ENCODE peak calls at places on chromosomes 11 and 22, in eight cellular contexts. G is stimulated activated CD8-positive, alpha-beta memory T cell treated with anti-CD3 and anti-CD28 coated beads, Interleukin-2, amount 100 ng/mL, for 1 hour; Y is mucosa of descending colon; B is DND-41; D is fibroblast of lung; T is bronchial epithelial cell; H is iris pigment epithelial cell; O is SK-N-MC. C is an unnamed sample.

GRCh38 chr22:37752189-37753061 is 55.3 kb upstream of the GCAT start:
- DNase-seq in G (no peak), Y (peak; percentile 90), B (no peak), D (peak; percentile 97), T (peak; percentile 91), H (peak; percentile 90), O (no peak), C (no peak)

GRCh38 chr22:41822289-41823057 is 10.4 kb upstream of the SREBF2 start:
- DNase-seq in G (no peak), Y (no peak), B (peak; percentile 29), D (peak; percentile 69), T (peak; percentile 87), H (peak; percentile 81), O (no peak), C (no peak)

GRCh38 chr22:35567794-35568193 is 27.2 kb downstream of the RASD2 start:
- DNase-seq in G (no peak), Y (no peak), B (no peak), D (no peak), T (no peak), H (no peak), O (no peak), C (no peak)

GRCh38 chr11:108654994-108655631 is 9.8 kb upstream of the DDX10 start:
- DNase-seq in G (no peak), Y (no peak), B (peak; percentile 39), D (peak; percentile 72), T (peak; percentile 49), H (peak; percentile 65), O (no peak), C (no peak)

GRCh38 chr22:28923826-28924732 is 40.7 kb downstream of the ZNRF3 start:
- DNase-seq in G (no peak), Y (peak; percentile 63), B (no peak), D (no peak), T (no peak), H (no peak), O (no peak), C (no peak)

GRCh38 chr11:124753624-124754023 is 1.6 kb upstream of the VSIG2 start:
- DNase-seq in G (no peak), Y (peak; percentile 48), B (no peak), D (no peak), T (no peak), H (no peak), O (no peak), C (no peak)

GRCh38 chr11:19101803-19102520 is 15.0 kb upstream of the ZDHHC13 start:
- DNase-seq in G (no peak), Y (no peak), B (no peak), D (no peak), T (peak; percentile 84), H (no peak), O (no peak), C (peak; percentile 18)

GRCh38 chr11:70226967-70227366 is 23.9 kb downstream of the FADD start:
- DNase-seq in G (no peak), Y (no peak), B (no peak), D (no peak), T (no peak), H (no peak), O (no peak), C (no peak)

GRCh38 chr11:79438631-79439429 is 2.0 kb downstream of the TENM4 start:
- DNase-seq in G (no peak), Y (no peak), B (no peak), D (peak; percentile 46), T (no peak), H (peak; percentile 54), O (no peak), C (no peak)

GRCh38 chr22:48721394-48721666 is 1106.3 kb downstream of the BRD1 start:
- DNase-seq in G (no peak), Y (no peak), B (no peak), D (no peak), T (no peak), H (no peak), O (no peak), C (no peak)

GRCh38 chr11:74024630-74025029 is 15.7 kb upstream of the UCP3 start:
- DNase-seq in G (no peak), Y (peak; percentile 55), B (no peak), D (peak; percentile 95), T (peak; percentile 66), H (peak; percentile 96), O (no peak), C (no peak)